ENCODE peak calls at places on chromosomes 3 and 15, in five cellular contexts. G is T47D, H is renal cortical epithelial cell, X is T-helper 17 cell, E is anterior cingulate cortex. L is an unnamed sample.

GRCh38 chr15:39786444-39787056 is 3.9 kb upstream of the FSIP1 start:
- DNase-seq in H (peak; percentile 67), E (no peak), X (no peak), G (no peak), L (no peak)

GRCh38 chr15:77042245-77042644 is 28.7 kb downstream of the TSPAN3 start:
- DNase-seq in E (no peak), X (no peak), H (no peak), G (no peak), L (no peak)

GRCh38 chr3:128060473-128061381 is 8.5 kb downstream of the SEC61A1 start:
- DNase-seq in E (no peak), X (no peak), G (no peak), H (no peak), L (no peak)

GRCh38 chr3:153785901-153786300 is 335.3 kb upstream of the ARHGEF26 start:
- DNase-seq in G (no peak), E (no peak), X (no peak), H (no peak), L (no peak)

GRCh38 chr3:171873561-171873960 is 30.4 kb downstream of the TMEM212 start:
- DNase-seq in G (no peak), X (no peak), E (no peak), H (peak; percentile 78), L (peak; percentile 79)

GRCh38 chr15:98506172-98506571 is 142.2 kb upstream of the IGF1R start:
- DNase-seq in G (no peak), H (no peak), E (no peak), X (no peak), L (no peak)

GRCh38 chr15:101579766-101580165 is 72.4 kb downstream of the TM2D3 start:
- DNase-seq in E (no peak), G (no peak), X (no peak), H (peak; percentile 96), L (no peak)

GRCh38 chr15:68188647-68189046 is 16.5 kb downstream of the CALML4 start:
- DNase-seq in X (no peak), H (no peak), E (no peak), G (no peak), L (no peak)

GRCh38 chr15:47872869-47873301 is 155.6 kb downstream of the SEMA6D start:
- DNase-seq in X (no peak), H (no peak), E (no peak), G (no peak), L (no peak)

GRCh38 chr3:49872801-49873281 is 3.1 kb upstream of the CAMKV start:
- DNase-seq in E (no peak), X (peak; percentile 24), H (peak; percentile 66), G (no peak), L (no peak)

GRCh38 chr15:45829336-45830153 is 194.7 kb downstream of the SQOR start:
- DNase-seq in E (no peak), X (no peak), G (no peak), H (no peak), L (no peak)

GRCh38 chr15:45442497-45443135 is 64.3 kb upstream of the GATM start:
- DNase-seq in X (no peak), G (no peak), H (peak; percentile 92), E (no peak), L (no peak)

GRCh38 chr15:94205366-94205765 is 26.0 kb upstream of the MCTP2 start:
- DNase-seq in G (no peak), E (no peak), H (no peak), X (no peak), L (no peak)

GRCh38 chr3:72960812-72961518 is 35.6 kb upstream of the PPP4R2 start:
- DNase-seq in E (no peak), H (peak; percentile 73), G (no peak), X (no peak), L (peak; percentile 56)

GRCh38 chr15:90654233-90655124 is 62.7 kb upstream of the BLM start:
- DNase-seq in G (no peak), H (no peak), E (no peak), X (no peak), L (no peak)

GRCh38 chr15:101478701-101479341 is 10.7 kb downstream of the PCSK6 start:
- DNase-seq in G (no peak), E (no peak), H (no peak), X (no peak), L (no peak)

GRCh38 chr3:186239321-186239720 is 122.7 kb downstream of the DGKG start:
- DNase-seq in H (peak; percentile 11), E (peak; percentile 20), X (no peak), G (no peak), L (no peak)

GRCh38 chr3:100159564-100160153 is 45.4 kb upstream of the FILIP1L start:
- DNase-seq in X (no peak), E (no peak), G (no peak), H (peak; percentile 5), L (no peak)

GRCh38 chr3:135325096-135325495 is 530.0 kb downstream of the EPHB1 start:
- DNase-seq in G (no peak), X (no peak), E (no peak), H (no peak), L (peak; percentile 7)

GRCh38 chr15:53978248-53978906 is at the start of gene UNC13C:
- DNase-seq in H (peak; percentile 1), G (no peak), X (no peak), E (peak; percentile 22), L (no peak)

GRCh38 chr15:100601158-100601557 is 826 bp downstream of the LINS1 start:
- DNase-seq in X (no peak), E (no peak), G (no peak), H (peak; percentile 25), L (no peak)

GRCh38 chr3:130975251-130975650 is 51.4 kb downstream of the ASTE1 start:
- DNase-seq in H (no peak), X (no peak), G (no peak), E (no peak), L (no peak)